ENCODE peak calls at places on chromosome 15, in seven cellular contexts. X, E, Z, F, G, A and T are unnamed samples.

GRCh38 chr15:73015493-73015892 is 36.8 kb upstream of the NEO1 start:
- DNase-seq in X (no peak), E (no peak), Z (peak), F (no peak), G (no peak), A (no peak), T (no peak)

GRCh38 chr15:88769161-88769971 is 33.9 kb upstream of the ACAN start:
- DNase-seq in X (no peak), E (no peak), Z (no peak), F (no peak), G (peak), A (peak), T (no peak)

GRCh38 chr15:50880651-50881114 is 27.8 kb upstream of the AP4E1 start:
- DNase-seq in X (no peak), E (no peak), Z (no peak), F (no peak), G (no peak), A (peak), T (no peak)

GRCh38 chr15:90394074-90394473 is 6.0 kb downstream of the IQGAP1 start:
- DNase-seq in X (no peak), E (no peak), Z (no peak), F (no peak), G (no peak), A (no peak), T (no peak)

GRCh38 chr15:40238927-40239591 is at the start of gene PAK6:
- DNase-seq in X (peak), E (peak), Z (peak), F (peak), G (peak), A (peak), T (peak)

GRCh38 chr15:89749526-89749925 is 1.5 kb downstream of the MESP1 start:
- DNase-seq in X (no peak), E (no peak), Z (no peak), F (no peak), G (no peak), A (no peak), T (no peak)

GRCh38 chr15:89023311-89023961 is 64.8 kb upstream of the ABHD2 start:
- DNase-seq in X (no peak), E (no peak), Z (no peak), F (no peak), G (no peak), A (peak), T (no peak)

GRCh38 chr15:86125775-86126174 is 46.1 kb downstream of the AGBL1 start:
- DNase-seq in X (no peak), E (no peak), Z (no peak), F (no peak), G (no peak), A (no peak), T (no peak)

GRCh38 chr15:57079446-57079845 is 161.0 kb downstream of the TCF12 start:
- DNase-seq in X (no peak), E (no peak), Z (no peak), F (no peak), G (peak), A (no peak), T (no peak)

GRCh38 chr15:38535451-38536200 is 29.0 kb downstream of the RASGRP1 start:
- DNase-seq in X (no peak), E (no peak), Z (no peak), F (no peak), G (no peak), A (peak), T (no peak)

GRCh38 chr15:40773902-40774301 is 4.1 kb downstream of the C15orf62 start:
- DNase-seq in X (no peak), E (no peak), Z (no peak), F (no peak), G (no peak), A (no peak), T (no peak)

GRCh38 chr15:33154366-33155166 is 39.9 kb downstream of the FMN1 start:
- DNase-seq in X (peak), E (no peak), Z (no peak), F (peak), G (peak), A (peak), T (no peak)

GRCh38 chr15:101615986-101616848 is 36.0 kb downstream of the TM2D3 start:
- DNase-seq in X (peak), E (peak), Z (peak), F (no peak), G (peak), A (peak), T (peak)

GRCh38 chr15:96360581-96361308 is 30.2 kb downstream of the NR2F2 start:
- DNase-seq in X (no peak), E (no peak), Z (peak), F (no peak), G (no peak), A (no peak), T (no peak)

GRCh38 chr15:83695246-83695645 is 41.3 kb downstream of the ADAMTSL3 start:
- DNase-seq in X (no peak), E (no peak), Z (no peak), F (no peak), G (no peak), A (no peak), T (no peak)

GRCh38 chr15:40097968-40098476 is 10.7 kb downstream of the BMF start:
- DNase-seq in X (peak), E (no peak), Z (no peak), F (no peak), G (no peak), A (peak), T (peak)